ENCODE peak calls at places on chromosomes 12 and 14, in ten cellular contexts. One of them, this sample, is unnamed.

GRCh38 chr12:117234441-117234840 is 44.2 kb upstream of the FBXO21 start:
- DNase-seq in fibroblast of lung: no peak
- DNase-seq in uterus: no peak
- DNase-seq in esophagus squamous epithelium: no peak
- DNase-seq in AG04450: no peak
- DNase-seq in tibial artery: no peak
- DNase-seq in GM23338: no peak
- DNase-seq in psoas muscle: no peak
- DNase-seq in endothelial cell of umbilical vein: no peak
- DNase-seq in thyroid gland: no peak
- DNase-seq in this sample: no peak

GRCh38 chr12:123064356-123064755 is 83.9 kb downstream of the ARL6IP4 start:
- DNase-seq in fibroblast of lung: no peak
- DNase-seq in uterus: peak; percentile 73
- DNase-seq in esophagus squamous epithelium: no peak
- DNase-seq in AG04450: no peak
- DNase-seq in tibial artery: peak; percentile 87
- DNase-seq in GM23338: no peak
- DNase-seq in psoas muscle: peak; percentile 74
- DNase-seq in endothelial cell of umbilical vein: no peak
- DNase-seq in thyroid gland: no peak
- DNase-seq in this sample: no peak

GRCh38 chr12:96241484-96242256 is 47.5 kb downstream of the ELK3 start:
- DNase-seq in fibroblast of lung: peak; percentile 80
- DNase-seq in uterus: peak; percentile 65
- DNase-seq in esophagus squamous epithelium: no peak
- DNase-seq in AG04450: no peak
- DNase-seq in tibial artery: no peak
- DNase-seq in GM23338: peak; percentile 27
- DNase-seq in psoas muscle: peak; percentile 51
- DNase-seq in endothelial cell of umbilical vein: peak; percentile 52
- DNase-seq in thyroid gland: peak; percentile 18
- DNase-seq in this sample: no peak

GRCh38 chr12:32178341-32179010 is 71.8 kb downstream of the BICD1 start:
- DNase-seq in fibroblast of lung: no peak
- DNase-seq in uterus: no peak
- DNase-seq in esophagus squamous epithelium: no peak
- DNase-seq in AG04450: no peak
- DNase-seq in tibial artery: no peak
- DNase-seq in GM23338: no peak
- DNase-seq in psoas muscle: no peak
- DNase-seq in endothelial cell of umbilical vein: no peak
- DNase-seq in thyroid gland: peak; percentile 39
- DNase-seq in this sample: no peak

GRCh38 chr12:43113153-43113552 is 438.9 kb downstream of the ADAMTS20 start:
- DNase-seq in fibroblast of lung: peak; percentile 76
- DNase-seq in uterus: peak; percentile 16
- DNase-seq in esophagus squamous epithelium: no peak
- DNase-seq in AG04450: no peak
- DNase-seq in tibial artery: no peak
- DNase-seq in GM23338: peak; percentile 31
- DNase-seq in psoas muscle: no peak
- DNase-seq in endothelial cell of umbilical vein: no peak
- DNase-seq in thyroid gland: no peak
- DNase-seq in this sample: no peak

GRCh38 chr14:32576088-32576795 is 247.1 kb downstream of the AKAP6 start:
- DNase-seq in fibroblast of lung: peak; percentile 49
- DNase-seq in uterus: peak; percentile 36
- DNase-seq in esophagus squamous epithelium: no peak
- DNase-seq in AG04450: no peak
- DNase-seq in tibial artery: no peak
- DNase-seq in GM23338: peak; percentile 68
- DNase-seq in psoas muscle: no peak
- DNase-seq in endothelial cell of umbilical vein: peak; percentile 57
- DNase-seq in thyroid gland: peak; percentile 35
- DNase-seq in this sample: peak; percentile 39

GRCh38 chr12:109033239-109034196 is 12.7 kb upstream of the SVOP start:
- DNase-seq in fibroblast of lung: no peak
- DNase-seq in uterus: no peak
- DNase-seq in esophagus squamous epithelium: no peak
- DNase-seq in AG04450: no peak
- DNase-seq in tibial artery: no peak
- DNase-seq in GM23338: peak; percentile 14
- DNase-seq in psoas muscle: no peak
- DNase-seq in endothelial cell of umbilical vein: no peak
- DNase-seq in thyroid gland: no peak
- DNase-seq in this sample: no peak

GRCh38 chr12:6540181-6540877 is 6.0 kb downstream of the GAPDH start:
- DNase-seq in fibroblast of lung: peak; percentile 95
- DNase-seq in uterus: peak; percentile 93
- DNase-seq in esophagus squamous epithelium: peak; percentile 41
- DNase-seq in AG04450: peak; percentile 75
- DNase-seq in tibial artery: peak; percentile 97
- DNase-seq in GM23338: peak; percentile 95
- DNase-seq in psoas muscle: peak; percentile 95
- DNase-seq in endothelial cell of umbilical vein: peak; percentile 73
- DNase-seq in thyroid gland: peak; percentile 91
- DNase-seq in this sample: peak; percentile 78

GRCh38 chr12:68975811-68976210 is 42.8 kb upstream of the CPM start:
- DNase-seq in fibroblast of lung: no peak
- DNase-seq in uterus: no peak
- DNase-seq in esophagus squamous epithelium: no peak
- DNase-seq in AG04450: no peak
- DNase-seq in tibial artery: no peak
- DNase-seq in GM23338: no peak
- DNase-seq in psoas muscle: no peak
- DNase-seq in endothelial cell of umbilical vein: peak; percentile 6
- DNase-seq in thyroid gland: no peak
- DNase-seq in this sample: no peak

GRCh38 chr12:55073043-55074022 is 52.9 kb upstream of the OR9K2 start:
- DNase-seq in fibroblast of lung: peak; percentile 46
- DNase-seq in uterus: peak; percentile 50
- DNase-seq in esophagus squamous epithelium: no peak
- DNase-seq in AG04450: peak; percentile 41
- DNase-seq in tibial artery: peak; percentile 70
- DNase-seq in GM23338: peak; percentile 89
- DNase-seq in psoas muscle: peak; percentile 60
- DNase-seq in endothelial cell of umbilical vein: peak; percentile 67
- DNase-seq in thyroid gland: peak; percentile 76
- DNase-seq in this sample: peak; percentile 72

GRCh38 chr12:47833591-47834012 is 13.9 kb upstream of the HDAC7 start:
- DNase-seq in fibroblast of lung: no peak
- DNase-seq in uterus: no peak
- DNase-seq in esophagus squamous epithelium: no peak
- DNase-seq in AG04450: no peak
- DNase-seq in tibial artery: no peak
- DNase-seq in GM23338: no peak
- DNase-seq in psoas muscle: no peak
- DNase-seq in endothelial cell of umbilical vein: no peak
- DNase-seq in thyroid gland: no peak
- DNase-seq in this sample: no peak

GRCh38 chr14:65042731-65043372 is 56.2 kb downstream of the FNTB start:
- DNase-seq in fibroblast of lung: no peak
- DNase-seq in uterus: no peak
- DNase-seq in esophagus squamous epithelium: no peak
- DNase-seq in AG04450: no peak
- DNase-seq in tibial artery: no peak
- DNase-seq in GM23338: no peak
- DNase-seq in psoas muscle: no peak
- DNase-seq in endothelial cell of umbilical vein: no peak
- DNase-seq in thyroid gland: no peak
- DNase-seq in this sample: peak; percentile 24

GRCh38 chr12:85575115-85576096 is 260.8 kb downstream of the RASSF9 start:
- DNase-seq in fibroblast of lung: peak; percentile 48
- DNase-seq in uterus: peak; percentile 39
- DNase-seq in esophagus squamous epithelium: no peak
- DNase-seq in AG04450: peak; percentile 30
- DNase-seq in tibial artery: no peak
- DNase-seq in GM23338: peak; percentile 71
- DNase-seq in psoas muscle: peak; percentile 17
- DNase-seq in endothelial cell of umbilical vein: peak; percentile 80
- DNase-seq in thyroid gland: peak; percentile 58
- DNase-seq in this sample: peak; percentile 53

DNA sequence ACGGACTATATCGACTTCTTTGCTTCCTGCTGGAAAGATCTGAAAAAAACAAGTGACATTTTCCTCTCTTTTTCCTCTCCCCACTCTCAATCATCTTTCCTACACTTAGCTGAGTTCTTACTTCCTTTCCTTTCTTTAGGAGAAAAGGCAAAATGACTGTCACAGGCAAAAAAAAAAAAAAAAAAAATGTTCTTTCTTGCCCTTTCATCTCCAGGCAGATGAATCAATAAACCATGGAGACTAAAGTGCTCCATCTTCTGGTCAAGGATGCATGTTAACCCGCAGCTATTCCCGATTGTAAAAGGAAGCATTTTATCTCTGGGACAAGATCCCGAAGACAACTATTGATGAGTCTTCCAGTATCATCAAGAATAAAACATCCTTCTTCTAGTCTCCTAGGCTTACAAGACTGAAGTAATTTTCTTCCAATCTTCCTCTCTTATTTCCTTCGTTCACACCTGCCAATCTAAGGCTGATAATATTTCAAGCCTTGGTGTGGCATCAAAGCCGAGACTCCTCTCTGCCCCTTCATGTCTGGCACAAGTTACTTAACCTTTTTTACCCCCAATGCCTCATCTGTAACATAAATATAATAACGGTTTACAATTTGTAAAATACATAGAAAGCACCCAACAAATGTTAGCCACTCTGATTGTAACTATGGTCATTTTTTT is 94.2 kb upstream of the PLEKHG7 start:
- DNase-seq in fibroblast of lung: peak; percentile 50
- DNase-seq in uterus: no peak
- DNase-seq in esophagus squamous epithelium: no peak
- DNase-seq in AG04450: no peak
- DNase-seq in tibial artery: no peak
- DNase-seq in GM23338: peak; percentile 64
- DNase-seq in psoas muscle: no peak
- DNase-seq in endothelial cell of umbilical vein: peak; percentile 62
- DNase-seq in thyroid gland: no peak
- DNase-seq in this sample: no peak
- TF ChIP-seq CTCF in fibroblast of lung: peak; percentile 71
- TF ChIP-seq CTCF in uterus: peak; percentile 28
- TF ChIP-seq CTCF in esophagus squamous epithelium: no peak
- TF ChIP-seq CTCF in AG04450: peak; percentile 72
- TF ChIP-seq CTCF in tibial artery: peak; percentile 26
- TF ChIP-seq CTCF in GM23338: peak; percentile 72
- TF ChIP-seq CTCF in psoas muscle: peak; percentile 44
- TF ChIP-seq CTCF in endothelial cell of umbilical vein: peak; percentile 38
- TF ChIP-seq CTCF in thyroid gland: peak; percentile 20
- TF ChIP-seq CTCF in this sample: no peak

GRCh38 chr12:52439845-52440244 is 5.7 kb upstream of the KRT75 start:
- DNase-seq in fibroblast of lung: no peak
- DNase-seq in uterus: no peak
- DNase-seq in esophagus squamous epithelium: no peak
- DNase-seq in AG04450: no peak
- DNase-seq in tibial artery: no peak
- DNase-seq in GM23338: no peak
- DNase-seq in psoas muscle: no peak
- DNase-seq in endothelial cell of umbilical vein: no peak
- DNase-seq in thyroid gland: no peak
- DNase-seq in this sample: no peak

GRCh38 chr12:52437508-52437907 is 3.3 kb upstream of the KRT75 start:
- DNase-seq in fibroblast of lung: no peak
- DNase-seq in uterus: no peak
- DNase-seq in esophagus squamous epithelium: no peak
- DNase-seq in AG04450: no peak
- DNase-seq in tibial artery: no peak
- DNase-seq in GM23338: no peak
- DNase-seq in psoas muscle: no peak
- DNase-seq in endothelial cell of umbilical vein: no peak
- DNase-seq in thyroid gland: no peak
- DNase-seq in this sample: no peak

GRCh38 chr12:52440821-52441319 is 6.7 kb upstream of the KRT75 start:
- DNase-seq in fibroblast of lung: peak; percentile 94
- DNase-seq in uterus: no peak
- DNase-seq in esophagus squamous epithelium: no peak
- DNase-seq in AG04450: peak; percentile 6
- DNase-seq in tibial artery: no peak
- DNase-seq in GM23338: no peak
- DNase-seq in psoas muscle: no peak
- DNase-seq in endothelial cell of umbilical vein: no peak
- DNase-seq in thyroid gland: no peak
- DNase-seq in this sample: no peak

GRCh38 chr12:52438305-52439301 is 4.4 kb upstream of the KRT75 start:
- DNase-seq in fibroblast of lung: no peak
- DNase-seq in uterus: no peak
- DNase-seq in esophagus squamous epithelium: no peak
- DNase-seq in AG04450: no peak
- DNase-seq in tibial artery: no peak
- DNase-seq in GM23338: no peak
- DNase-seq in psoas muscle: no peak
- DNase-seq in endothelial cell of umbilical vein: no peak
- DNase-seq in thyroid gland: no peak
- DNase-seq in this sample: no peak

DNA sequence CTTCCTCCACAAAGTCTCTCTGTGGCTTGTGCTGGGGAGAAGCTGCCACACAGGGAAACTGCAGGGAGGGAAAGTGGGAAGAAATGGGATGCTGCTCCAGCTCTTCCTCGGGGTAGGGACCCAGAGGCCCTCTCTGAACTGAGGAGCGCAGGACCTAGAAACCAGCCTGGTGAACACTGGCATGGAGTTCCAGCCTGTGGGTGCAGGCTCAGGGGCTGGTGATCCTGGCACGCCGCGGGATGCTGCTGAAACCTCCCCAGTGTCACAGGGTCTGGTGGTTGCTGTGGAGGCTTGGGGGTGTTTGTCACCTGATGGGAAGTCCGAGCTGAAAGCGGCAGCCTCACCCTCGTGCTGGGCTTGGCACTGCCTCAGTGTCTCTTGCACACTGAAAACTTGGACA is 5.2 kb upstream of the KRT75 start:
- DNase-seq in fibroblast of lung: no peak
- DNase-seq in uterus: no peak
- DNase-seq in esophagus squamous epithelium: no peak
- DNase-seq in AG04450: no peak
- DNase-seq in tibial artery: no peak
- DNase-seq in GM23338: no peak
- DNase-seq in psoas muscle: no peak
- DNase-seq in endothelial cell of umbilical vein: no peak
- DNase-seq in thyroid gland: no peak
- DNase-seq in this sample: no peak
- H3K27me3 ChIP-seq in fibroblast of lung: no peaks in the 10 kb centered on the region
- H3K27me3 ChIP-seq in uterus: no peaks in the 10 kb centered on the region
- H3K27me3 ChIP-seq in esophagus squamous epithelium: no peaks in the 10 kb centered on the region
- H3K27me3 ChIP-seq in AG04450: no peaks in the 10 kb centered on the region
- H3K27me3 ChIP-seq in tibial artery: peaks cover 41% of the 10 kb centered on the region
- H3K27me3 ChIP-seq in GM23338: no peaks in the 10 kb centered on the region
- H3K27me3 ChIP-seq in psoas muscle: peaks cover 31% of the 10 kb centered on the region
- H3K27me3 ChIP-seq in endothelial cell of umbilical vein: peaks cover 4% of the 10 kb centered on the region
- H3K27me3 ChIP-seq in thyroid gland: no peaks in the 10 kb centered on the region
- H3K27me3 ChIP-seq in this sample: no peaks in the 10 kb centered on the region

GRCh38 chr14:77059276-77059934 is 30.9 kb upstream of the IRF2BPL start:
- DNase-seq in fibroblast of lung: peak; percentile 97
- DNase-seq in uterus: no peak
- DNase-seq in esophagus squamous epithelium: no peak
- DNase-seq in AG04450: no peak
- DNase-seq in tibial artery: no peak
- DNase-seq in GM23338: peak; percentile 82
- DNase-seq in psoas muscle: peak; percentile 68
- DNase-seq in endothelial cell of umbilical vein: peak; percentile 94
- DNase-seq in thyroid gland: no peak
- DNase-seq in this sample: peak; percentile 56
- TF ChIP-seq CTCF in fibroblast of lung: peak; percentile 49
- TF ChIP-seq CTCF in uterus: no peak
- TF ChIP-seq CTCF in esophagus squamous epithelium: no peak
- TF ChIP-seq CTCF in AG04450: peak; percentile 33
- TF ChIP-seq CTCF in tibial artery: no peak
- TF ChIP-seq CTCF in GM23338: peak; percentile 56
- TF ChIP-seq CTCF in psoas muscle: peak; percentile 18
- TF ChIP-seq CTCF in endothelial cell of umbilical vein: peak; percentile 38
- TF ChIP-seq CTCF in thyroid gland: no peak
- TF ChIP-seq CTCF in this sample: no peak

GRCh38 chr12:62313727-62314380 is 53.6 kb downstream of the USP15 start:
- DNase-seq in fibroblast of lung: no peak
- DNase-seq in uterus: no peak
- DNase-seq in esophagus squamous epithelium: no peak
- DNase-seq in AG04450: no peak
- DNase-seq in tibial artery: no peak
- DNase-seq in GM23338: no peak
- DNase-seq in psoas muscle: no peak
- DNase-seq in endothelial cell of umbilical vein: no peak
- DNase-seq in thyroid gland: no peak
- DNase-seq in this sample: no peak
- H3K27me3 ChIP-seq in fibroblast of lung: no peaks in the 10 kb centered on the region
- H3K27me3 ChIP-seq in uterus: no peaks in the 10 kb centered on the region
- H3K27me3 ChIP-seq in esophagus squamous epithelium: no peaks in the 10 kb centered on the region
- H3K27me3 ChIP-seq in AG04450: no peaks in the 10 kb centered on the region
- H3K27me3 ChIP-seq in tibial artery: no peaks in the 10 kb centered on the region
- H3K27me3 ChIP-seq in GM23338: no peaks in the 10 kb centered on the region
- H3K27me3 ChIP-seq in psoas muscle: no peaks in the 10 kb centered on the region
- H3K27me3 ChIP-seq in endothelial cell of umbilical vein: no peaks in the 10 kb centered on the region
- H3K27me3 ChIP-seq in thyroid gland: no peaks in the 10 kb centered on the region
- H3K27me3 ChIP-seq in this sample: no peaks in the 10 kb centered on the region